ENCODE peak calls at places on chromosome 13, in seven cellular contexts. L, R, P, S, Z, G and A are unnamed samples.

GRCh38 chr13:44484562-44485164 is 91.5 kb downstream of the TSC22D1 start:
- DNase-seq in S (no peak), Z (no peak), L (no peak), G (no peak), R (no peak), P (no peak), A (no peak)

GRCh38 chr13:60701919-60702318 is 304.9 kb downstream of the TDRD3 start:
- DNase-seq in R (no peak), G (no peak), L (no peak), S (no peak), Z (no peak), P (no peak), A (no peak)

GRCh38 chr13:110161112-110161897 is 145.7 kb downstream of the COL4A1 start:
- DNase-seq in G (no peak), Z (peak), R (no peak), S (no peak), P (no peak), L (no peak), A (no peak)

GRCh38 chr13:33380487-33381079 is 95.0 kb upstream of the STARD13 start:
- DNase-seq in L (no peak), Z (no peak), S (no peak), G (no peak), R (no peak), P (no peak), A (no peak)

GRCh38 chr13:26752671-26753070 is 7.9 kb downstream of the GPR12 start:
- DNase-seq in G (no peak), L (no peak), Z (no peak), P (no peak), R (no peak), S (no peak), A (no peak)

GRCh38 chr13:109383683-109384082 is 402.7 kb downstream of the IRS2 start:
- DNase-seq in Z (no peak), R (no peak), G (no peak), S (peak), L (no peak), P (no peak), A (no peak)

GRCh38 chr13:103194871-103195270 is 128.7 kb upstream of the SLC10A2 start:
- DNase-seq in G (no peak), S (no peak), Z (no peak), P (no peak), R (no peak), L (no peak), A (no peak)

GRCh38 chr13:113454936-113455335 is 1.6 kb upstream of the ADPRHL1 start:
- DNase-seq in G (no peak), L (no peak), P (no peak), Z (no peak), S (no peak), R (no peak), A (no peak)

GRCh38 chr13:22143671-22144070 is 472.8 kb downstream of the FGF9 start:
- DNase-seq in Z (no peak), L (no peak), S (no peak), R (no peak), G (no peak), P (no peak), A (no peak)

GRCh38 chr13:77693449-77693940 is 4.0 kb upstream of the SLAIN1 start:
- DNase-seq in R (no peak), S (no peak), G (no peak), P (no peak), L (no peak), Z (no peak), A (no peak)

GRCh38 chr13:53007872-53008271 is 20.7 kb upstream of the OLFM4 start:
- DNase-seq in L (no peak), R (no peak), G (peak), S (no peak), P (no peak), Z (peak), A (no peak)

GRCh38 chr13:33616130-33616529 is 201.8 kb upstream of the RFC3 start:
- DNase-seq in G (no peak), P (no peak), S (no peak), L (no peak), R (no peak), Z (no peak), A (no peak)

GRCh38 chr13:31361673-31362072 is 161.9 kb downstream of the B3GLCT start:
- DNase-seq in L (no peak), Z (no peak), S (no peak), G (no peak), P (no peak), R (no peak), A (no peak)

GRCh38 chr13:40992678-40993077 is 26.4 kb downstream of the ELF1 start:
- DNase-seq in Z (peak), S (no peak), G (no peak), P (peak), R (no peak), L (no peak), A (no peak)

GRCh38 chr13:113023217-113023597 is 54.2 kb downstream of the MCF2L start:
- DNase-seq in G (peak), R (no peak), P (peak), Z (no peak), L (no peak), S (no peak), A (no peak)

GRCh38 chr13:32783067-32783466 is 196.8 kb downstream of the PDS5B start:
- DNase-seq in S (no peak), P (no peak), Z (no peak), L (no peak), G (no peak), R (no peak), A (no peak)